ENCODE peak calls at places on chromosomes 1 and 21, in seven cellular contexts. One of them, this sample, is unnamed.
A peak's percentile ranks its signal among the peaks of the same experiment; 100 is the strongest.

GRCh38 chr1:51732701-51733425 is 116.0 kb downstream of the OSBPL9 start:
- ATAC-seq in T-cell: no peak
- ATAC-seq in pancreas: no peak
- ATAC-seq in RWPE2: no peak
- ATAC-seq in upper lobe of right lung: no peak
- ATAC-seq in gastroesophageal sphincter: no peak
- ATAC-seq in activated T-cell treated with anti-CD3 and anti-CD28 coated beads, Interleukin-2, amount 50 U/mL, for 72 hours: no peak
- ATAC-seq in this sample: no peak

GRCh38 chr1:89610457-89610991 is 22.4 kb upstream of the LRRC8C start:
- ATAC-seq in T-cell: peak; percentile 36
- ATAC-seq in activated T-cell treated with anti-CD3 and anti-CD28 coated beads, Interleukin-2, amount 50 U/mL, for 72 hours: peak; percentile 39
- ATAC-seq in gastroesophageal sphincter: no peak
- ATAC-seq in RWPE2: no peak
- ATAC-seq in pancreas: no peak
- ATAC-seq in upper lobe of right lung: peak; percentile 15
- ATAC-seq in this sample: peak; percentile 11

GRCh38 chr1:165894591-165894990 is 67.2 kb downstream of the UCK2 start:
- ATAC-seq in gastroesophageal sphincter: no peak
- ATAC-seq in activated T-cell treated with anti-CD3 and anti-CD28 coated beads, Interleukin-2, amount 50 U/mL, for 72 hours: no peak
- ATAC-seq in RWPE2: no peak
- ATAC-seq in T-cell: no peak
- ATAC-seq in upper lobe of right lung: no peak
- ATAC-seq in pancreas: no peak
- ATAC-seq in this sample: no peak

GRCh38 chr1:227901906-227902640 is 45.7 kb downstream of the WNT9A start:
- ATAC-seq in T-cell: no peak
- ATAC-seq in gastroesophageal sphincter: no peak
- ATAC-seq in RWPE2: no peak
- ATAC-seq in pancreas: no peak
- ATAC-seq in activated T-cell treated with anti-CD3 and anti-CD28 coated beads, Interleukin-2, amount 50 U/mL, for 72 hours: peak; percentile 18
- ATAC-seq in upper lobe of right lung: no peak
- ATAC-seq in this sample: no peak

GRCh38 chr1:8120693-8121260 is 94.7 kb upstream of the ERRFI1 start:
- ATAC-seq in RWPE2: peak; percentile 68
- ATAC-seq in upper lobe of right lung: peak; percentile 56
- ATAC-seq in pancreas: peak; percentile 78
- ATAC-seq in activated T-cell treated with anti-CD3 and anti-CD28 coated beads, Interleukin-2, amount 50 U/mL, for 72 hours: no peak
- ATAC-seq in gastroesophageal sphincter: peak; percentile 22
- ATAC-seq in T-cell: no peak
- ATAC-seq in this sample: peak; percentile 24

GRCh38 chr1:25922633-25923567 is 16.7 kb upstream of the STMN1 start:
- ATAC-seq in pancreas: peak; percentile 75
- ATAC-seq in T-cell: peak; percentile 82
- ATAC-seq in gastroesophageal sphincter: peak; percentile 69
- ATAC-seq in RWPE2: peak; percentile 75
- ATAC-seq in activated T-cell treated with anti-CD3 and anti-CD28 coated beads, Interleukin-2, amount 50 U/mL, for 72 hours: peak; percentile 88
- ATAC-seq in upper lobe of right lung: peak; percentile 87
- ATAC-seq in this sample: peak; percentile 70

GRCh38 chr1:220818421-220819173 is 31.9 kb downstream of the MTARC1 start:
- ATAC-seq in RWPE2: no peak
- ATAC-seq in T-cell: no peak
- ATAC-seq in activated T-cell treated with anti-CD3 and anti-CD28 coated beads, Interleukin-2, amount 50 U/mL, for 72 hours: no peak
- ATAC-seq in pancreas: peak; percentile 65
- ATAC-seq in upper lobe of right lung: peak; percentile 70
- ATAC-seq in gastroesophageal sphincter: peak; percentile 90
- ATAC-seq in this sample: no peak

GRCh38 chr1:69693921-69694320 is 126.2 kb downstream of the LRRC7 start:
- ATAC-seq in upper lobe of right lung: no peak
- ATAC-seq in activated T-cell treated with anti-CD3 and anti-CD28 coated beads, Interleukin-2, amount 50 U/mL, for 72 hours: no peak
- ATAC-seq in T-cell: no peak
- ATAC-seq in pancreas: no peak
- ATAC-seq in RWPE2: peak; percentile 42
- ATAC-seq in gastroesophageal sphincter: no peak
- ATAC-seq in this sample: no peak

GRCh38 chr1:17635811-17636210 is 96.3 kb downstream of the ARHGEF10L start:
- ATAC-seq in activated T-cell treated with anti-CD3 and anti-CD28 coated beads, Interleukin-2, amount 50 U/mL, for 72 hours: no peak
- ATAC-seq in RWPE2: no peak
- ATAC-seq in upper lobe of right lung: peak; percentile 88
- ATAC-seq in pancreas: peak; percentile 55
- ATAC-seq in gastroesophageal sphincter: peak; percentile 72
- ATAC-seq in T-cell: no peak
- ATAC-seq in this sample: no peak

GRCh38 chr1:209422281-209422680 is 161.2 kb upstream of the CAMK1G start:
- ATAC-seq in RWPE2: no peak
- ATAC-seq in upper lobe of right lung: no peak
- ATAC-seq in gastroesophageal sphincter: peak; percentile 59
- ATAC-seq in T-cell: no peak
- ATAC-seq in activated T-cell treated with anti-CD3 and anti-CD28 coated beads, Interleukin-2, amount 50 U/mL, for 72 hours: no peak
- ATAC-seq in pancreas: peak; percentile 45
- ATAC-seq in this sample: no peak

GRCh38 chr1:43880604-43881003 is 53.0 kb upstream of the ARTN start:
- ATAC-seq in pancreas: no peak
- ATAC-seq in upper lobe of right lung: no peak
- ATAC-seq in gastroesophageal sphincter: peak; percentile 49
- ATAC-seq in activated T-cell treated with anti-CD3 and anti-CD28 coated beads, Interleukin-2, amount 50 U/mL, for 72 hours: no peak
- ATAC-seq in T-cell: no peak
- ATAC-seq in RWPE2: no peak
- ATAC-seq in this sample: no peak

GRCh38 chr1:44239337-44239960 is 26.2 kb downstream of the DMAP1 start:
- ATAC-seq in RWPE2: peak; percentile 54
- ATAC-seq in T-cell: no peak
- ATAC-seq in pancreas: no peak
- ATAC-seq in gastroesophageal sphincter: peak; percentile 54
- ATAC-seq in upper lobe of right lung: no peak
- ATAC-seq in activated T-cell treated with anti-CD3 and anti-CD28 coated beads, Interleukin-2, amount 50 U/mL, for 72 hours: peak; percentile 49
- ATAC-seq in this sample: no peak

GRCh38 chr21:36211660-36212512 is 55.3 kb downstream of the DOP1B start:
- ATAC-seq in T-cell: no peak
- ATAC-seq in gastroesophageal sphincter: no peak
- ATAC-seq in upper lobe of right lung: no peak
- ATAC-seq in pancreas: no peak
- ATAC-seq in activated T-cell treated with anti-CD3 and anti-CD28 coated beads, Interleukin-2, amount 50 U/mL, for 72 hours: peak; percentile 36
- ATAC-seq in RWPE2: peak; percentile 76
- ATAC-seq in this sample: no peak

This sample was measured in esophagus mucosa.